ENCODE peak calls at places on chromosome 5, in four cellular contexts. Z, T, C and O are unnamed samples.

GRCh38 chr5:177966839-177967167 is 29.2 kb downstream of the PROP1 start:
- DNase-seq in C (no peak), Z (no peak), T (no peak), O (no peak)

GRCh38 chr5:17203329-17204132 is 13.9 kb upstream of the BASP1 start:
- DNase-seq in C (peak; percentile 33), Z (no peak), T (no peak), O (peak; percentile 12)

GRCh38 chr5:161283296-161283695 is 263.2 kb downstream of the GABRB2 start:
- DNase-seq in Z (no peak), C (no peak), T (no peak), O (no peak)

GRCh38 chr5:51203598-51203997 is 179.7 kb upstream of the ISL1 start:
- DNase-seq in T (no peak), C (no peak), Z (no peak), O (no peak)

GRCh38 chr5:100900796-100901731 is 2.0 kb downstream of the ST8SIA4 start:
- DNase-seq in Z (peak; percentile 88), C (peak; percentile 35), T (no peak), O (peak; percentile 41)

GRCh38 chr5:173815571-173815970 is 72.6 kb upstream of the CPEB4 start:
- DNase-seq in Z (no peak), T (no peak), C (no peak), O (no peak)

GRCh38 chr5:92050970-92051369 is 667.9 kb upstream of the ARRDC3 start:
- DNase-seq in Z (no peak), T (no peak), C (no peak), O (no peak)

GRCh38 chr5:151093476-151093889 is 12.6 kb upstream of the TNIP1 start:
- DNase-seq in T (peak; percentile 95), Z (no peak), C (no peak), O (no peak)

GRCh38 chr5:149125386-149125891 is 15.9 kb upstream of the ABLIM3 start:
- DNase-seq in Z (no peak), T (no peak), C (no peak), O (no peak)

GRCh38 chr5:135232958-135233357 is 166.1 kb downstream of the MACROH2A1 start:
- DNase-seq in C (no peak), Z (no peak), T (no peak), O (no peak)

GRCh38 chr5:90843443-90843842 is 284.8 kb downstream of the ADGRV1 start:
- DNase-seq in C (no peak), Z (no peak), T (no peak), O (no peak)

GRCh38 chr5:39697891-39698290 is 273.1 kb upstream of the DAB2 start:
- DNase-seq in T (no peak), Z (no peak), C (no peak), O (no peak)

GRCh38 chr5:93620487-93621339 is 37.7 kb downstream of the NR2F1 start:
- DNase-seq in T (no peak), Z (peak; percentile 58), C (peak; percentile 44), O (peak; percentile 44)

GRCh38 chr5:58019614-58020013 is 440.3 kb downstream of the PLK2 start:
- DNase-seq in C (no peak), T (no peak), Z (no peak), O (no peak)

GRCh38 chr5:82346376-82347212 is 68.4 kb upstream of the RPS23 start:
- DNase-seq in T (no peak), C (no peak), Z (no peak), O (peak; percentile 8)